ENCODE peak calls at places on chromosomes 2 and 18, in eight cellular contexts. E, Z, A, H, G, X, M and L are unnamed samples.

GRCh38 chr2:128456281-128456680 is 137.6 kb upstream of the HS6ST1 start:
- DNase-seq in E (no peak), Z (no peak), A (no peak), H (no peak), G (no peak), X (no peak), M (peak), L (no peak)

GRCh38 chr18:4035521-4035920 is 419.6 kb downstream of the DLGAP1 start:
- DNase-seq in E (no peak), Z (no peak), A (no peak), H (no peak), G (no peak), X (no peak), M (no peak), L (no peak)

GRCh38 chr2:181627545-181627944 is 29.4 kb downstream of the CERKL start:
- DNase-seq in E (no peak), Z (no peak), A (no peak), H (no peak), G (no peak), X (peak), M (no peak), L (no peak)

GRCh38 chr2:98445708-98446577 is 1.3 kb downstream of the INPP4A start:
- DNase-seq in E (no peak), Z (no peak), A (no peak), H (no peak), G (peak), X (no peak), M (no peak), L (no peak)

GRCh38 chr2:16196687-16197503 is 256.5 kb downstream of the MYCN start:
- DNase-seq in E (no peak), Z (no peak), A (no peak), H (no peak), G (no peak), X (no peak), M (no peak), L (no peak)

GRCh38 chr2:60806988-60807681 is 51.1 kb downstream of the PAPOLG start:
- DNase-seq in E (no peak), Z (peak), A (no peak), H (no peak), G (no peak), X (peak), M (no peak), L (no peak)

GRCh38 chr2:14451312-14451711 is 181.2 kb upstream of the LRATD1 start:
- DNase-seq in E (no peak), Z (no peak), A (no peak), H (no peak), G (no peak), X (no peak), M (no peak), L (no peak)

GRCh38 chr2:239289545-239289944 is 111.3 kb downstream of the HDAC4 start:
- DNase-seq in E (peak), Z (peak), A (no peak), H (no peak), G (no peak), X (no peak), M (no peak), L (no peak)

GRCh38 chr2:202633470-202633869 is 1.3 kb upstream of the FAM117B start:
- DNase-seq in E (no peak), Z (peak), A (no peak), H (no peak), G (no peak), X (no peak), M (no peak), L (no peak)

GRCh38 chr2:223226264-223226663 is 174.3 kb downstream of the KCNE4 start:
- DNase-seq in E (no peak), Z (no peak), A (no peak), H (no peak), G (no peak), X (no peak), M (no peak), L (no peak)

GRCh38 chr2:175929850-175930249 is 72.2 kb downstream of the LNPK start:
- DNase-seq in E (no peak), Z (no peak), A (no peak), H (no peak), G (no peak), X (peak), M (no peak), L (no peak)

GRCh38 chr2:83420993-83421392 is 1038.1 kb downstream of the SUCLG1 start:
- DNase-seq in E (no peak), Z (no peak), A (no peak), H (no peak), G (no peak), X (no peak), M (no peak), L (no peak)

GRCh38 chr2:15789381-15790062 is 150.8 kb upstream of the MYCN start:
- DNase-seq in E (no peak), Z (no peak), A (no peak), H (no peak), G (no peak), X (no peak), M (no peak), L (no peak)

GRCh38 chr2:15348028-15348427 is 213.1 kb downstream of the NBAS start:
- DNase-seq in E (no peak), Z (no peak), A (no peak), H (no peak), G (no peak), X (no peak), M (no peak), L (no peak)

GRCh38 chr2:33040541-33040940 is 93.8 kb downstream of the LTBP1 start:
- DNase-seq in E (no peak), Z (no peak), A (no peak), H (no peak), G (no peak), X (no peak), M (no peak), L (no peak)

GRCh38 chr2:54871457-54872103 is 148.1 kb downstream of the EML6 start:
- DNase-seq in E (no peak), Z (no peak), A (no peak), H (no peak), G (no peak), X (no peak), M (no peak), L (no peak)

GRCh38 chr2:28366496-28367282 is 26.0 kb upstream of the FOSL2 start:
- DNase-seq in E (no peak), Z (peak), A (no peak), H (no peak), G (peak), X (peak), M (peak), L (no peak)

GRCh38 chr2:165435611-165436010 is 33.9 kb upstream of the CSRNP3 start:
- DNase-seq in E (no peak), Z (no peak), A (no peak), H (no peak), G (no peak), X (no peak), M (no peak), L (no peak)

GRCh38 chr18:59446012-59446411 is 86.9 kb upstream of the LMAN1 start:
- DNase-seq in E (no peak), Z (no peak), A (no peak), H (no peak), G (no peak), X (peak), M (no peak), L (peak)

GRCh38 chr2:148614332-148615049 is 30.1 kb upstream of the EPC2 start:
- DNase-seq in E (peak), Z (no peak), A (no peak), H (no peak), G (peak), X (peak), M (no peak), L (no peak)

GRCh38 chr2:135913726-135914365 is 37.6 kb upstream of the MCM6 start:
- DNase-seq in E (peak), Z (no peak), A (no peak), H (no peak), G (peak), X (peak), M (no peak), L (peak)

DNA sequence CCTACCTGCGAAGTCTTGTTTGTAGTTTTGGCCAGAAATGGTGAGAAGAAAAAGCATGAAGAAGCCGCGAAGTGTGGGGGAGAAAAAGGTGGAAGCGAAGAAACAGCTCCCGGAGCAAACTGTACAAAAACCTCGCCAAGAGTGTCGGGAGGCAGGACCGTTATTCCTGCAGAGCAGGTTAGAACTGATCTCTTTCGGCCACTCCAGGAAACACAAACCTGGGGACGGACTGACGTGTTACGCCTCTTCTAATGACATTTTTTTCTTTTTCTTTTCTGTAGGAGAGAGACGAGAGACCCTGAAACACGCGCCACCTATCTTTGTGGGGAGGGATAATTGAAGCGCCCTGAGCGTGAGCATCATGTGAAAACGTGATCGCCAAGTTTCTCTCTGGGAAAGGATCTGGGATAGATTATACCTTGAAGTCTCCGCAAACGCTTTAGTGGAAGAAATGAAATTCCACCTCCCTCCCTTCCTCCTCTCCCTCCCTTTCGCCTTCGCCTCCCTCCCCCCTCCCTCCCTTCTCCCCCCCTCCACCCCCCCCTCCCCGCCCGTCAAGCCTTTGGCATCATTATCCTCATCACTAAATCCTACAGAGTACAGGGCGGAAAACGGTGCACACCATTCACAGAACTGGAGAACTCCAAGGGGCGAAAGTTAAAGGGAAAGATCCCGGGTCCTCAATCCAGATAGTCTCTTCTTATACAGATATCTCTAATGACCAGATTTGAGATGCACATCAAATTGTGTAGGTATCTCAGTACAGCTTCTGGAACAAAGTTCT is at the start of gene ZEB2:
- DNase-seq in E (peak), Z (peak), A (no peak), H (no peak), G (peak), X (peak), M (no peak), L (peak)
- TF ChIP-seq CTCF in E (peak), Z (peak), A (no peak), H (no peak), G (no peak), X (peak), M (no peak), L (peak)

DNA sequence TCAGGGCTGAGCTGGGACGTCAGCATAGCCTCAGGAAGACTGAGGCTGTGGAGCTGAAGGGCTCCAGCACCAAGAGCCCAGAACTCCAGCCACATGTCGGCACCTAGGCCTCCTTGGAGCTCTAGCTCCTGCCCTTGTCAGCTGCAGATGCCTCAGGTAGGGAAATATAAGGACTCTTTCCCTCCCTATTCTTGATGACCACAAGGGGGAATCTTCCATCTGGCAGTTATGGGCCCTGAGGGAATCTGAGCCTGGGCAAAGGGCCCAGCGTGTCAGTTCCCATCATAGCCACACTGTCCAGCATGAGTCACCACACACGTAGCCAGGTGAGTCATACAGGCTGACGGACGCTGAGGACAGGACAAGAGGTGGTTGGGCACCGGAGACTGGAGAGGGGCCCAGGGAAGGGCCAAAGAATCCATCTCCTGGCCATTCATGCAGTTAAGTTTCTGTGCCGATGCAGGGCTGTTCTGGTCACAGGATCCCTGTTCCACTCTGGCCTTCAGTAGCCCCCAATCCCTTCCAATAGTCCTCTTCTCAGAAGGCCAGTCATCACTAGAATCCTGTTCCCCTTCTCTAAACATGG is 1.8 kb downstream of the MPV17 start:
- DNase-seq in E (peak), Z (no peak), A (no peak), H (peak), G (peak), X (peak), M (peak), L (no peak)
- TF ChIP-seq CTCF in E (peak), Z (no peak), A (peak), H (peak), G (peak), X (peak), M (no peak), L (peak)

GRCh38 chr2:229712125-229712524 is 2.2 kb downstream of the DNER start:
- DNase-seq in E (no peak), Z (no peak), A (no peak), H (no peak), G (no peak), X (peak), M (no peak), L (no peak)
- TF ChIP-seq CTCF in E (no peak), Z (no peak), A (no peak), H (no peak), G (peak), X (peak), M (no peak), L (no peak)

GRCh38 chr18:10015941-10016819 is 102.4 kb downstream of the VAPA start:
- DNase-seq in E (no peak), Z (no peak), A (no peak), H (no peak), G (peak), X (peak), M (no peak), L (no peak)
- TF ChIP-seq CTCF in E (peak), Z (no peak), A (no peak), H (no peak), G (no peak), X (peak), M (no peak), L (no peak)

DNA sequence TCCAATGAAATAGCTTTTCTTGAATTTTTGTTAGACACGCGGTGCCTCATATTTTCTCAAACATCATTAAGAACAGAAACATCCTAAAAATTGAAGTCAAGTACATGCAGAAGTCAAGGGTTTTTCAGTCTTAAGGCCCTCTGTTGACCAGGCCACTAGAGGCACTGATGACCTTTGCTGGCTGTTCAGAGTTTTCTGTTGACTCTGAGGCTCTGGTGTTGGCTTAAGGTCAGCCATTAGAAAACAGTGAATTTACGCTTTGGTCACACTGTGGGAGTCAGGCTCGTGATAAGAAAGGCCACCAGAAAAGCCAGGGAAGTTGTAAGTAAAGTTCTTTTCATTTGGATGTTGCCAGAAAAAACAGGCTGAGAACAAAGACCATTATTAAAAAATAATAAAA is 5.8 kb upstream of the UPP2 start:
- DNase-seq in E (no peak), Z (no peak), A (no peak), H (no peak), G (no peak), X (no peak), M (no peak), L (no peak)
- TF ChIP-seq CTCF in E (no peak), Z (no peak), A (peak), H (no peak), G (no peak), X (no peak), M (no peak), L (no peak)

GRCh38 chr2:151728736-151729415 is 5.4 kb downstream of the NEB start:
- DNase-seq in E (no peak), Z (no peak), A (no peak), H (no peak), G (no peak), X (no peak), M (no peak), L (no peak)
- TF ChIP-seq CTCF in E (no peak), Z (no peak), A (no peak), H (no peak), G (no peak), X (no peak), M (no peak), L (no peak)

GRCh38 chr2:31433541-31433940 is 19.0 kb upstream of the XDH start:
- DNase-seq in E (no peak), Z (no peak), A (no peak), H (no peak), G (no peak), X (no peak), M (no peak), L (no peak)
- TF ChIP-seq CTCF in E (no peak), Z (no peak), A (no peak), H (no peak), G (no peak), X (no peak), M (no peak), L (no peak)

DNA sequence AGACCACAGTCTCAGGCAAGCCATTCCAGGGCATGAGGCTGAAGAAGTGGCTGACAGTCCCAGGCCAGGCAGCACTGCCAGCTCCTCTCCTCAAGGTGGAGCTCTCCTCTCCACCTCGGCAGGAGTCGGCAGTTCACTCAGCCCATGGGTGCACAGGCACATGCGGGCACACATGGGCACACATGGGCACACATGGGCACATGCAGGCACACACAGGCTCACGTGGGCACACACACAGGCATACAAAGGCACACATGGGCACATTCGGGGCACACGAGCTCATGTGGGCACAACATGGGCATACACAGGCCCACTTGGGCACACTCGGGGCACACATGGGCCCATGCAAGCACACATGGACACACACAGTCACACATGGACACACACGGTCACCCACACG is 65.3 kb upstream of the TAF1B start:
- DNase-seq in E (no peak), Z (peak), A (no peak), H (peak), G (no peak), X (no peak), M (no peak), L (peak)
- TF ChIP-seq CTCF in E (no peak), Z (peak), A (peak), H (no peak), G (peak), X (peak), M (no peak), L (peak)